ENCODE peak calls at places on chromosomes 13 and 19, in ten cellular contexts. S is AG04450; F is EL; G is BJ; J is fibroblast of gingiva; U is NCI-H774; L is Kasumi-1; X is PC-3; W is H1; A is activated naive CD8-positive, alpha-beta T cell treated with anti-CD3 and anti-CD28 coated beads, Interleukin-2, amount 50 U/mL, for 24 hours. V is an unnamed sample.

GRCh38 chr19:48627211-48627864 is 8.0 kb downstream of the SPHK2 start:
- DNase-seq in S (no peak), F (no peak), G (no peak), J (no peak), U (no peak), L (no peak), X (no peak), W (no peak), A (peak; percentile 49), V (no peak)

GRCh38 chr13:113817860-113818691 is 45.8 kb downstream of the GAS6 start:
- DNase-seq in S (no peak), F (no peak), G (no peak), J (no peak), U (no peak), L (no peak), X (no peak), W (no peak), A (no peak), V (no peak)

GRCh38 chr19:2507109-2507508 is 31.2 kb downstream of the GADD45B start:
- DNase-seq in S (no peak), F (peak; percentile 29), G (no peak), J (peak; percentile 78), U (peak; percentile 89), L (no peak), X (peak; percentile 89), W (no peak), A (no peak), V (peak; percentile 35)

GRCh38 chr19:42316223-42317211 is 3.4 kb downstream of the TMEM145 start:
- DNase-seq in S (no peak), F (peak; percentile 80), G (no peak), J (no peak), U (no peak), L (peak; percentile 41), X (no peak), W (no peak), A (no peak), V (peak; percentile 71)

GRCh38 chr13:32473650-32474049 is 45.7 kb upstream of the N4BP2L1 start:
- DNase-seq in S (no peak), F (no peak), G (no peak), J (no peak), U (no peak), L (no peak), X (no peak), W (no peak), A (no peak), V (no peak)

GRCh38 chr13:113853518-113854237 is 10.2 kb downstream of the GAS6 start:
- DNase-seq in S (no peak), F (no peak), G (no peak), J (no peak), U (no peak), L (no peak), X (no peak), W (no peak), A (no peak), V (no peak)

GRCh38 chr19:38709119-38709518 is 35.2 kb downstream of the CAPN12 start:
- DNase-seq in S (no peak), F (no peak), G (no peak), J (no peak), U (no peak), L (no peak), X (no peak), W (no peak), A (no peak), V (no peak)

GRCh38 chr13:39263033-39263432 is 224.8 kb downstream of the NHLRC3 start:
- DNase-seq in S (no peak), F (peak; percentile 50), G (no peak), J (peak; percentile 21), U (peak; percentile 3), L (peak; percentile 39), X (peak; percentile 65), W (no peak), A (peak; percentile 29), V (peak; percentile 66)

GRCh38 chr19:48321372-48321621 is 4.1 kb upstream of the EMP3 start:
- DNase-seq in S (no peak), F (peak; percentile 94), G (no peak), J (peak; percentile 77), U (peak; percentile 95), L (peak; percentile 94), X (peak; percentile 92), W (peak; percentile 92), A (peak; percentile 98), V (peak; percentile 91)

GRCh38 chr19:18046066-18046718 is 38.2 kb downstream of the ARRDC2 start:
- DNase-seq in S (no peak), F (peak; percentile 97), G (peak; percentile 74), J (peak; percentile 61), U (no peak), L (no peak), X (peak; percentile 92), W (no peak), A (peak; percentile 33), V (peak; percentile 57)

GRCh38 chr19:1113986-1114483 is 10.2 kb downstream of the GPX4 start:
- DNase-seq in S (no peak), F (no peak), G (no peak), J (no peak), U (no peak), L (no peak), X (no peak), W (no peak), A (no peak), V (no peak)